ENCODE peak calls at places on chromosomes 1 and 21, in four cellular contexts. B is upper lobe of left lung, N is IMR-90, A is breast epithelium. P is an unnamed sample. For H3K4me1, the result is how much of the 10 kb centered on the place peaks cover.

GRCh38 chr1:25458550-25459298 is 28.0 kb downstream of the MACO1 start:
- DNase-seq in B (no peak), A (no peak), N (peak), P (no peak)

GRCh38 chr1:231748744-231749143 is 122.2 kb downstream of the DISC1 start:
- DNase-seq in B (no peak), N (peak), A (no peak), P (no peak)

GRCh38 chr1:196593955-196594354 is 14.3 kb downstream of the KCNT2 start:
- DNase-seq in A (no peak), B (no peak), N (no peak), P (no peak)

GRCh38 chr1:97006044-97006676 is 284.6 kb downstream of the PTBP2 start:
- DNase-seq in N (peak), B (no peak), A (peak), P (no peak)

GRCh38 chr1:208829601-208830000 is 585.4 kb upstream of the PLXNA2 start:
- DNase-seq in A (no peak), B (no peak), N (no peak), P (no peak)

GRCh38 chr1:232669981-232670763 is 40.2 kb upstream of the SIPA1L2 start:
- DNase-seq in N (peak), A (no peak), B (no peak), P (no peak)

GRCh38 chr1:52669696-52670095 is 28.5 kb downstream of the COA7 start:
- DNase-seq in B (no peak), A (no peak), N (peak), P (no peak)

GRCh38 chr1:231808990-231809389 is 182.4 kb downstream of the DISC1 start:
- DNase-seq in A (no peak), N (peak), B (no peak), P (peak)

GRCh38 chr1:99986656-99987225 is 16.9 kb downstream of the SLC35A3 start:
- DNase-seq in B (no peak), A (no peak), N (no peak), P (no peak)

GRCh38 chr21:42621828-42622199 is 31.6 kb upstream of the PDE9A start:
- DNase-seq in A (no peak), N (no peak), B (no peak), P (peak)

GRCh38 chr21:32826317-32827167 is 55.0 kb upstream of the PAXBP1 start:
- DNase-seq in B (no peak), N (peak), A (no peak), P (no peak)

GRCh38 chr1:219806642-219807041 is 121.7 kb downstream of the SLC30A10 start:
- DNase-seq in B (no peak), A (no peak), N (no peak), P (no peak)

GRCh38 chr1:159161719-159162026 is 9.7 kb upstream of the CADM3 start:
- DNase-seq in B (no peak), A (no peak), N (no peak), P (no peak)

GRCh38 chr1:201349091-201349490 is 28.4 kb downstream of the TNNT2 start:
- DNase-seq in A (no peak), B (no peak), N (no peak), P (no peak)

GRCh38 chr1:200179126-200179780 is 151.7 kb downstream of the NR5A2 start:
- DNase-seq in A (no peak), N (peak), B (no peak), P (no peak)

GRCh38 chr1:203649551-203650011 is 22.9 kb downstream of the ATP2B4 start:
- DNase-seq in N (no peak), A (no peak), B (no peak), P (no peak)

GRCh38 chr1:245526141-245526540 is 371.4 kb downstream of the KIF26B start:
- DNase-seq in B (no peak), A (no peak), N (no peak), P (no peak)

GRCh38 chr1:116356067-116356466 is 17.0 kb upstream of the ATP1A1 start:
- DNase-seq in B (no peak), A (no peak), N (no peak), P (no peak)

GRCh38 chr1:203091761-203092330 is 6.0 kb upstream of the MYOG start:
- DNase-seq in N (no peak), B (no peak), A (peak), P (no peak)

GRCh38 chr1:158353333-158354038 is at the start of gene CD1E:
- DNase-seq in A (no peak), N (no peak), B (no peak), P (no peak)

GRCh38 chr1:156961709-156962108 is 41.3 kb downstream of the LRRC71 start:
- DNase-seq in B (no peak), A (no peak), N (no peak), P (no peak)

GRCh38 chr1:43979528-43980254 is 681 bp downstream of the B4GALT2 start:
- DNase-seq in N (peak), A (no peak), B (peak), P (peak)

GRCh38 chr1:203572134-203572625 is 54.5 kb upstream of the ATP2B4 start:
- DNase-seq in B (peak), A (no peak), N (peak), P (peak)

GRCh38 chr1:54410359-54410758 is 4.2 kb upstream of the SSBP3 start:
- DNase-seq in N (no peak), A (no peak), B (no peak), P (no peak)

GRCh38 chr1:156510709-156511108 is 10.1 kb upstream of the MEF2D start:
- DNase-seq in A (peak), N (peak), B (no peak), P (peak)

GRCh38 chr21:45509566-45510465 is 32.4 kb downstream of the SLC19A1 start:
- DNase-seq in B (peak), N (no peak), A (no peak), P (no peak)

GRCh38 chr1:108068141-108068540 is 103.2 kb upstream of the VAV3 start:
- DNase-seq in B (no peak), A (no peak), N (no peak), P (no peak)

DNA sequence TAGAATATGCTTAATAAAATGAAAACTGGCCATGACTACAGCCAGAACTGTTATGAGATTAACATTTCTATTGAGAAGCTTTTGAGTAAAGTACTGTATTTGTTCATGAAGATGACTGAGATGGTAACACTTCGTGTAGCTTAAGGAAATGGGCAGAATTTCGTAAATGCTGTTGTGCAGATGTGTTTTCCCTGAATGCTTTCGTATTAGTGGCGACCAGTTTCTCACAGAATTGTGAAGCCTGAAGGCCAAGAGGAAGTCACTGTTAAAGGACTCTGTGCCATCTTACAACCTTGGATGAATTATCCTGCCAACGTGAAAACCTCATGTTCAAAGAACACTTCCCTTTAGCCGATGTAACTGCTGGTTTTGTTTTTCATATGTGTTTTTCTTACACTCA is 163.9 kb downstream of the NEK7 start:
- DNase-seq in A (no peak), B (no peak), N (no peak), P (no peak)
- TF ChIP-seq POLR2A in A (no peak), B (no peak), N (no peak), P (no peak)

GRCh38 chr1:110671323-110671722 is 3.4 kb downstream of the KCNA3 start:
- DNase-seq in N (no peak), B (no peak), A (no peak), P (no peak)
- H3K4me3 ChIP-seq in N (no peak), B (no peak), A (no peak), P (no peak)

DNA sequence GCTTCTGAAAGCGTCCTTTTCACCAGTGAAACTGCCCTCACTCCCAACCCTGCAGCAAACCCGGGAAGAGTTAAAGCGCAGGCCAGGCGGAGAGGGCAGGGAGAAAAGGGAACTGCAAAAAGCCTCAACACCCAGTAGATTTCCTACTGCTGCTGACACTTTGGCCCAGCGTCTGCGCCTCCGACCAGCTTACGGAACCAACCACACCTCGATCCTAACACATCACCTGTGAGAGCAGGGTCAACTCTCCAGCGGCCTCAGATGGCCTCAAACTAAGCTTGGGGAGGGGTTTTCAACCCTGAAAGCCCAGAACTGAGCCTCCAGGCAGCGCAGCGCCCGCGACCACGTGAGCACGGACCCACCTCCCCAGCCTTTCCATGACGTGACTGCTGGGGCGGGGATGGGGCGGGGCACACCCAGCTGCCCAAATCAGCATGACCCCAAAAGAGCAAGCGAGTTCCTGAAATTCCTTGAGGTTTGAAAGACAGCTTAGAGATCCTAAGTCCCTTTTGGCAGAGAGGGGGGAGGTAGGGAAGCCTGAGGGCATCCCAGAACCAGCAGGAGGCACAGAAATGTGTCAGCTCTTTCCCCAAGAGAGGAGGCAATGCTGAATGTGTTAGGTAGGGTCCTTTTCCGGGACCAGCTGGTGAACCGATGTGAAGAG is 59.1 kb downstream of the ITPKB start:
- DNase-seq in N (peak), A (peak), B (peak), P (peak)
- H3K4me1 ChIP-seq in N (under half), A (under half), B (half or more), P (under half)

GRCh38 chr1:61742620-61743431 is 546 bp downstream of the PATJ start:
- DNase-seq in B (peak), N (peak), A (peak), P (peak)
- TF ChIP-seq POLR2A in B (peak), N (no peak), A (no peak), P (peak)

GRCh38 chr1:45397285-45397684 is 57.0 kb upstream of the MUTYH start:
- DNase-seq in N (no peak), B (no peak), A (no peak), P (no peak)
- H3K4me3 ChIP-seq in N (no peak), B (no peak), A (no peak), P (no peak)

GRCh38 chr1:5968161-5968736 is 24.0 kb downstream of the NPHP4 start:
- DNase-seq in N (no peak), A (no peak), B (no peak), P (no peak)
- H3K4me1 ChIP-seq in N (under half), A (under half), B (under half), P (under half)

GRCh38 chr1:221739677-221740025 is 2.2 kb downstream of the DUSP10 start:
- DNase-seq in N (no peak), B (no peak), A (no peak), P (no peak)

GRCh38 chr1:221739018-221739676 is 2.7 kb downstream of the DUSP10 start:
- DNase-seq in A (no peak), N (no peak), B (peak), P (no peak)

GRCh38 chr1:221734187-221734586 is 7.7 kb downstream of the DUSP10 start:
- DNase-seq in N (no peak), B (no peak), A (no peak), P (no peak)

GRCh38 chr1:221735976-221736375 is 5.9 kb downstream of the DUSP10 start:
- DNase-seq in B (no peak), N (no peak), A (no peak), P (no peak)

DNA sequence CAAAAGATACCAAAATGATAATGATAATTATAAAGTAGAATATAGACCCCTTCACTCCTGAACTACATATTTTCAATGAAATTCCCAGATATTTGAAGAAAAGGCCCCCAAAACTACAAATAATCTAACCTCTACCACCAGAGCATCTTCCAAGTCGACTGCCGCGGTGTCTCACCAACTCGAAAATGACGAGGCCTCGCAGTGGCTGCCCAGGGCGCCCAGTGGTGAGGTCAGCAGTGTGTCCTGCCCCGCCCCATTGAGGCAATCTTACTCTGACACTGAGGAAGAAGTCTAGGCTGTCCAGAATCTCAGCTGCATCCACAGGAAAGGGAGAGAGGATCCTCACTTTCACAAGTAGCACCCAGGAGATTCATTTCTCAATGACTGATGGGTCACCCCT is 5.2 kb downstream of the DUSP10 start:
- DNase-seq in B (peak), A (no peak), N (no peak), P (no peak)
- TF ChIP-seq POLR2A in B (no peak), A (no peak), N (no peak), P (no peak)